ENCODE peak calls at places on chromosomes 4 and X, in nine cellular contexts. L, R, T, P, J, N, Q, X and B are unnamed samples.

GRCh38 chr4:172962564-172963353 is 205.9 kb upstream of the GALNT7 start:
- DNase-seq in L (peak; percentile 96), R (no peak), T (no peak), P (no peak), J (no peak), N (no peak), Q (peak; percentile 7), X (no peak), B (peak; percentile 80)

GRCh38 chr4:123577507-123577906 is 180.9 kb downstream of the SPRY1 start:
- DNase-seq in L (no peak), R (no peak), T (no peak), P (no peak), J (no peak), N (no peak), Q (no peak), X (no peak), B (no peak)

GRCh38 chr4:99815597-99816011 is 1.0 kb upstream of the DAPP1 start:
- DNase-seq in L (peak; percentile 20), R (peak; percentile 60), T (no peak), P (no peak), J (no peak), N (peak; percentile 10), Q (no peak), X (no peak), B (no peak)

GRCh38 chr4:139555705-139556070 is 331 bp downstream of the SETD7 start:
- DNase-seq in L (no peak), R (no peak), T (peak; percentile 62), P (peak; percentile 11), J (peak; percentile 74), N (no peak), Q (no peak), X (no peak), B (peak; percentile 44)

GRCh38 chrX:124504106-124504983 is 158.0 kb downstream of the SH2D1A start:
- DNase-seq in L (no peak), R (peak; percentile 79), T (no peak), P (no peak), J (no peak), N (no peak), Q (no peak), X (no peak), B (no peak)

GRCh38 chrX:104255465-104255864 is 732 bp upstream of the ESX1 start:
- DNase-seq in L (no peak), R (no peak), T (no peak), P (no peak), J (no peak), N (no peak), Q (no peak), X (no peak), B (no peak)

GRCh38 chrX:121853762-121854613 is 806.6 kb downstream of the GLUD2 start:
- DNase-seq in L (no peak), R (no peak), T (no peak), P (no peak), J (no peak), N (no peak), Q (no peak), X (no peak), B (no peak)

GRCh38 chr4:150425161-150425560 is 156.8 kb upstream of the MAB21L2 start:
- DNase-seq in L (no peak), R (no peak), T (no peak), P (no peak), J (no peak), N (no peak), Q (no peak), X (no peak), B (no peak)

GRCh38 chr4:8414377-8414776 is 26.1 kb downstream of the ACOX3 start:
- DNase-seq in L (no peak), R (no peak), T (no peak), P (no peak), J (no peak), N (no peak), Q (no peak), X (no peak), B (no peak)

GRCh38 chr4:8422786-8423185 is 17.7 kb downstream of the ACOX3 start:
- DNase-seq in L (no peak), R (no peak), T (no peak), P (no peak), J (no peak), N (no peak), Q (no peak), X (no peak), B (no peak)

GRCh38 chr4:8422327-8422726 is 18.2 kb downstream of the ACOX3 start:
- DNase-seq in L (no peak), R (no peak), T (no peak), P (no peak), J (no peak), N (no peak), Q (no peak), X (no peak), B (no peak)

DNA sequence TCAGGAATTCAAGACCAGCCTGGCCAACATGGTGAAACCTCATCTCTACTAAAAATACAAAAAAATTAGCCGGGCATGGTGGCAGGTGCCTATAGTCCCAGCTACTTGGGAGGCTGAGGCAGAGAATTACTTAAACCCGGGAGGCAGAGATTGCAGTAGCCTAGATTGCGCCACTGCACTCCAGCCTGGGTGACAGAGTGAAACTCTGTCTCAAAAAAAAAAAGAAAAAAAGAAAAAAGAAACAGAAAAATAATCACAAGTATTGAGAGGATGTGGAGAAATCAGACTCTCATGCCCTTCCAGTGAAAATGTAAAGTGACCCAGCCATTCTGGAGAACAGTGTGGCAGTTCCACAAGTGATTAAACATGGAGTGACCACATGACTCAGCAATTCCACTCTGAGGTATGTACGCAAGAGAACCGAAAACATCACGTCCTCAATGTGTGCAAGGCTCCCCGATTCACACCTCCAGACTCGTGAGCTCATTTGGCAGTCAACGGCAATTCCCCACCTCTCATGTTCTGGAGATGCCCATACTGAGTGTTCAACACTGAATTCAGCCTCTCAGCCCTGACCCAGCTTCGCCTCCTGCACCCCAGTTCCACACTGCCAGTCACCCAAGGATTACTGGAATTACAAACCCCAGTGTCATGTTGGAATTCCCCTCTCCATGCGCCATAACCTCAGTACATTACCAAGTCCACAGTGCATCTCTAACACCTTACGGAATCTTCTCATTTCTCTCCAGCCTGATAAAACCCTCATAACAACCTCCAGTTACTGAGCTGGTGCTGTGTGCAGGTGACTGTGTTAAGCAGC is 21.1 kb downstream of the ACOX3 start:
- DNase-seq in L (peak; percentile 57), R (no peak), T (no peak), P (no peak), J (peak; percentile 40), N (peak; percentile 63), Q (no peak), X (no peak), B (no peak)
- H3K27ac ChIP-seq in L (peak overlapping the region; percentile 2), R (no peak overlapping the region), T (peak overlapping the region; percentile 41), P (no peak overlapping the region), J (peak overlapping the region; percentile 96), N (no peak overlapping the region), Q (no peak overlapping the region), X (peak overlapping the region; percentile 24), B (peak overlapping the region; percentile 19)

GRCh38 chrX:101220881-101221280 is 1.3 kb downstream of the DRP2 start:
- DNase-seq in L (no peak), R (no peak), T (no peak), P (no peak), J (no peak), N (no peak), Q (no peak), X (no peak), B (no peak)

GRCh38 chrX:101223226-101223625 is 3.6 kb downstream of the DRP2 start:
- DNase-seq in L (no peak), R (no peak), T (no peak), P (no peak), J (no peak), N (no peak), Q (no peak), X (no peak), B (no peak)

GRCh38 chrX:101219116-101219839 is at the start of gene DRP2:
- DNase-seq in L (peak; percentile 58), R (no peak), T (no peak), P (no peak), J (no peak), N (no peak), Q (no peak), X (no peak), B (no peak)

GRCh38 chrX:101217689-101218088 is 1.9 kb upstream of the DRP2 start:
- DNase-seq in L (no peak), R (no peak), T (no peak), P (no peak), J (no peak), N (no peak), Q (no peak), X (no peak), B (no peak)

DNA sequence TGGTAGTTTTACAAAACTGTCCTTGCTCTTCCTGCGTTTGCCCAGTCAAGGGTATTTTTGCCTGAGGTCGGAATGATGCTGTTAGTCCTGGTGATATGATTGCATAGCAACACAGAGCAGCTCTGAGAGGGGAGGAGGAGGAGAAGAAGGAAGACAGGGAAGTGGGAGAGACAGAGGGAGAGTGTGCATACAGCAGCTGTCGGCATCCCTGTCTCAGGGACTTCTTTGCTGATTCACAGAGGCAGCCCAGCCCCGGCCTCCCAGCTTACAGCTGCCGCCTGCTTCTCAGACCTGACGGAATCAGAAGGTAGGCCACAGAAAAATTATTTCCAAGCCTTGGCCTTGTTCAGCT is 230 bp downstream of the DRP2 start:
- DNase-seq in L (peak; percentile 71), R (no peak), T (no peak), P (no peak), J (no peak), N (peak; percentile 66), Q (no peak), X (no peak), B (no peak)
- H3K27ac ChIP-seq in L (peak overlapping the region; percentile 80), R (no peak overlapping the region), T (no peak overlapping the region), P (no peak overlapping the region), J (no peak overlapping the region), N (no peak overlapping the region), Q (no peak overlapping the region), X (no peak overlapping the region), B (no peak overlapping the region)

GRCh38 chr4:10006604-10007435 is 14.5 kb downstream of the SLC2A9 start:
- DNase-seq in L (no peak), R (no peak), T (no peak), P (no peak), J (no peak), N (peak; percentile 58), Q (no peak), X (no peak), B (no peak)

GRCh38 chr4:10007772-10008171 is 13.5 kb downstream of the SLC2A9 start:
- DNase-seq in L (no peak), R (no peak), T (no peak), P (no peak), J (no peak), N (no peak), Q (no peak), X (no peak), B (no peak)

GRCh38 chr4:10007436-10007740 is 13.9 kb downstream of the SLC2A9 start:
- DNase-seq in L (no peak), R (no peak), T (no peak), P (no peak), J (no peak), N (no peak), Q (no peak), X (no peak), B (no peak)

GRCh38 chr4:10005632-10006031 is 15.7 kb downstream of the SLC2A9 start:
- DNase-seq in L (no peak), R (no peak), T (no peak), P (no peak), J (no peak), N (peak; percentile 40), Q (no peak), X (no peak), B (no peak)

DNA sequence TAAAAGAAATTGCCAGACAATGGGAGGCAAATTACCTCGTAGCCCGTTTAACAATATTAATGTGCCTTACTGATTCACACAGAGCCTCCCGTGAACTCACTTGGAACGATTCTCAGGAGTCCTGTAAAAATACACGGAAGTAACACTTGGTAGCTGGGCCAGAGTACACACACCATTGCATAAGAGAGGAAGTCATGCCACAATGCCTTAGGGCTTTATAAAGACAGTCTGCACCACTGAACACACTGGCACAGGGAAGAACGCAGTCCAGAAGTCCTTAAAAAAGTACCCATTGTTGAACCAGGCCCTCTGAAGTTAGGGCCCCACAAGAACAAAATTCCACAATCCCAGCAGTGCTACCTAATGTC is 15.1 kb downstream of the SLC2A9 start:
- DNase-seq in L (no peak), R (peak; percentile 12), T (no peak), P (no peak), J (no peak), N (peak; percentile 75), Q (no peak), X (no peak), B (peak; percentile 82)
- H3K27ac ChIP-seq in L (no peak overlapping the region), R (no peak overlapping the region), T (no peak overlapping the region), P (no peak overlapping the region), J (peak overlapping the region; percentile 51), N (no peak overlapping the region), Q (no peak overlapping the region), X (peak overlapping the region; percentile 74), B (peak overlapping the region; percentile 42)

GRCh38 chr4:958836-959337 is 14.5 kb downstream of the DGKQ start:
- DNase-seq in L (no peak), R (no peak), T (peak; percentile 21), P (no peak), J (no peak), N (no peak), Q (no peak), X (no peak), B (peak; percentile 51)
- H3K27ac ChIP-seq in L (no peak overlapping the region), R (no peak overlapping the region), T (no peak overlapping the region), P (no peak overlapping the region), J (no peak overlapping the region), N (no peak overlapping the region), Q (no peak overlapping the region), X (no peak overlapping the region), B (no peak overlapping the region)